ENCODE peak calls at places on chromosomes 13 and 19, in four cellular contexts. One of them, this sample, is unnamed.

GRCh38 chr19:8116437-8117293 is 32.7 kb downstream of the FBN3 start:
- DNase-seq in left lung: no peak
- DNase-seq in HFF-Myc: no peak
- DNase-seq in epithelial cell of esophagus: no peak
- DNase-seq in this sample: no peak

GRCh38 chr13:29921542-29921941 is 71.1 kb upstream of the UBL3 start:
- DNase-seq in left lung: no peak
- DNase-seq in HFF-Myc: no peak
- DNase-seq in epithelial cell of esophagus: no peak
- DNase-seq in this sample: no peak

GRCh38 chr13:43848250-43848649 is 31.3 kb downstream of the CCDC122 start:
- DNase-seq in left lung: no peak
- DNase-seq in HFF-Myc: no peak
- DNase-seq in epithelial cell of esophagus: peak; percentile 41
- DNase-seq in this sample: no peak

GRCh38 chr19:31583148-31583547 is 233.9 kb upstream of the TSHZ3 start:
- DNase-seq in left lung: no peak
- DNase-seq in HFF-Myc: no peak
- DNase-seq in epithelial cell of esophagus: no peak
- DNase-seq in this sample: no peak

GRCh38 chr19:46861691-46862503 is 1.1 kb downstream of the ARHGAP35 start:
- DNase-seq in left lung: peak; percentile 38
- DNase-seq in HFF-Myc: no peak
- DNase-seq in epithelial cell of esophagus: peak; percentile 50
- DNase-seq in this sample: no peak

GRCh38 chr13:111033172-111034133 is 81.7 kb upstream of the ARHGEF7 start:
- DNase-seq in left lung: no peak
- DNase-seq in HFF-Myc: no peak
- DNase-seq in epithelial cell of esophagus: peak; percentile 11
- DNase-seq in this sample: no peak

GRCh38 chr13:73228546-73228945 is 169.7 kb downstream of the KLF5 start:
- DNase-seq in left lung: no peak
- DNase-seq in HFF-Myc: no peak
- DNase-seq in epithelial cell of esophagus: peak; percentile 39
- DNase-seq in this sample: no peak

GRCh38 chr13:24022568-24022967 is 125.3 kb upstream of the C1QTNF9B start:
- DNase-seq in left lung: no peak
- DNase-seq in HFF-Myc: no peak
- DNase-seq in epithelial cell of esophagus: no peak
- DNase-seq in this sample: no peak

GRCh38 chr13:48231080-48231479 is 1.9 kb upstream of the ITM2B start:
- DNase-seq in left lung: no peak
- DNase-seq in HFF-Myc: no peak
- DNase-seq in epithelial cell of esophagus: no peak
- DNase-seq in this sample: no peak

GRCh38 chr19:16301999-16302694 is 22.5 kb upstream of the KLF2 start:
- DNase-seq in left lung: no peak
- DNase-seq in HFF-Myc: no peak
- DNase-seq in epithelial cell of esophagus: peak; percentile 79
- DNase-seq in this sample: no peak

GRCh38 chr19:1168877-1169791 is 4.9 kb downstream of the SBNO2 start:
- DNase-seq in left lung: no peak
- DNase-seq in HFF-Myc: no peak
- DNase-seq in epithelial cell of esophagus: peak; percentile 90
- DNase-seq in this sample: no peak

GRCh38 chr19:53864308-53864836 is 3.3 kb upstream of the MYADM start:
- DNase-seq in left lung: no peak
- DNase-seq in HFF-Myc: no peak
- DNase-seq in epithelial cell of esophagus: no peak
- DNase-seq in this sample: no peak

GRCh38 chr13:79281335-79281734 is 124.7 kb downstream of the RBM26 start:
- DNase-seq in left lung: no peak
- DNase-seq in HFF-Myc: no peak
- DNase-seq in epithelial cell of esophagus: no peak
- DNase-seq in this sample: no peak

GRCh38 chr19:40154121-40154680 is 37.0 kb upstream of the MAP3K10 start:
- DNase-seq in left lung: no peak
- DNase-seq in HFF-Myc: no peak
- DNase-seq in epithelial cell of esophagus: no peak
- DNase-seq in this sample: no peak

GRCh38 chr13:40764587-40765403 is 6.2 kb downstream of the MRPS31 start:
- DNase-seq in left lung: no peak
- DNase-seq in HFF-Myc: no peak
- DNase-seq in epithelial cell of esophagus: no peak
- DNase-seq in this sample: no peak

GRCh38 chr13:101576452-101576851 is 124.0 kb downstream of the ITGBL1 start:
- DNase-seq in left lung: no peak
- DNase-seq in HFF-Myc: peak; percentile 46
- DNase-seq in epithelial cell of esophagus: peak; percentile 43
- DNase-seq in this sample: no peak

GRCh38 chr19:1274081-1274851 is 1.1 kb upstream of the FAM174C start:
- DNase-seq in left lung: no peak
- DNase-seq in HFF-Myc: no peak
- DNase-seq in epithelial cell of esophagus: no peak
- DNase-seq in this sample: no peak

GRCh38 chr13:27578121-27579030 is 42.0 kb downstream of the LNX2 start:
- DNase-seq in left lung: no peak
- DNase-seq in HFF-Myc: no peak
- DNase-seq in epithelial cell of esophagus: peak; percentile 97
- DNase-seq in this sample: no peak

GRCh38 chr13:75226092-75226491 is 255.9 kb downstream of the TBC1D4 start:
- DNase-seq in left lung: peak; percentile 54
- DNase-seq in HFF-Myc: no peak
- DNase-seq in epithelial cell of esophagus: peak; percentile 70
- DNase-seq in this sample: no peak

GRCh38 chr19:7149956-7150705 is 80.6 kb downstream of the ZNF557 start:
- DNase-seq in left lung: no peak
- DNase-seq in HFF-Myc: no peak
- DNase-seq in epithelial cell of esophagus: no peak
- DNase-seq in this sample: no peak

GRCh38 chr19:42290523-42291436 is 11.2 kb upstream of the PRR19 start:
- DNase-seq in left lung: no peak
- DNase-seq in HFF-Myc: no peak
- DNase-seq in epithelial cell of esophagus: no peak
- DNase-seq in this sample: peak; percentile 63

GRCh38 chr13:77701305-77701704 is 3.8 kb downstream of the SLAIN1 start:
- DNase-seq in left lung: no peak
- DNase-seq in HFF-Myc: no peak
- DNase-seq in epithelial cell of esophagus: no peak
- DNase-seq in this sample: no peak